ENCODE peak calls at places on chromosomes 11 and 22, in eight cellular contexts. Q is left ventricle myocardium inferior, W is SK-N-SH, M is heart left ventricle, B is fibroblast of mammary gland, K is AG10803, F is Panc1, Y is heart right ventricle. A is an unnamed sample.

GRCh38 chr11:66473167-66473566 is 6.5 kb downstream of the PELI3 start:
- DNase-seq in Q (no peak), W (no peak), M (no peak), B (no peak), K (no peak), F (no peak), Y (no peak), A (no peak)

GRCh38 chr11:88375927-88376470 is 38.5 kb upstream of the CTSC start:
- DNase-seq in Q (no peak), W (no peak), M (no peak), B (no peak), K (no peak), F (no peak), Y (no peak), A (no peak)

GRCh38 chr22:37223965-37224551 is 11.8 kb upstream of the SSTR3 start:
- DNase-seq in Q (no peak), W (no peak), M (no peak), B (no peak), K (no peak), F (no peak), Y (no peak), A (no peak)

GRCh38 chr11:61756452-61757212 is 4.2 kb downstream of the MYRF start:
- DNase-seq in Q (no peak), W (no peak), M (no peak), B (peak), K (no peak), F (no peak), Y (no peak), A (no peak)

GRCh38 chr22:19772673-19773469 is 12.3 kb downstream of the TBX1 start:
- DNase-seq in Q (no peak), W (no peak), M (no peak), B (no peak), K (no peak), F (no peak), Y (peak), A (no peak)

GRCh38 chr22:37340331-37341262 is 58.3 kb downstream of the CYTH4 start:
- DNase-seq in Q (no peak), W (no peak), M (no peak), B (no peak), K (no peak), F (no peak), Y (no peak), A (no peak)

GRCh38 chr11:33052241-33052640 is 12.9 kb downstream of the TCP11L1 start:
- DNase-seq in Q (no peak), W (no peak), M (no peak), B (no peak), K (no peak), F (no peak), Y (no peak), A (no peak)

GRCh38 chr22:45435544-45436139 is 22.1 kb downstream of the RIBC2 start:
- DNase-seq in Q (peak), W (peak), M (peak), B (peak), K (peak), F (peak), Y (peak), A (peak)

GRCh38 chr22:35311551-35311999 is 11.9 kb downstream of the TOM1 start:
- DNase-seq in Q (no peak), W (no peak), M (no peak), B (no peak), K (no peak), F (no peak), Y (no peak), A (no peak)

GRCh38 chr11:134366279-134366678 is 34.5 kb downstream of the GLB1L2 start:
- DNase-seq in Q (no peak), W (no peak), M (no peak), B (no peak), K (no peak), F (no peak), Y (no peak), A (no peak)

GRCh38 chr11:130945945-130946344 is 29.7 kb upstream of the SNX19 start:
- DNase-seq in Q (peak), W (no peak), M (peak), B (peak), K (peak), F (no peak), Y (peak), A (peak)

GRCh38 chr22:42368379-42369249 is 63.6 kb downstream of the NFAM1 start:
- DNase-seq in Q (peak), W (no peak), M (no peak), B (no peak), K (no peak), F (no peak), Y (no peak), A (no peak)

GRCh38 chr22:43345761-43346261 is 2.6 kb upstream of the SCUBE1 start:
- DNase-seq in Q (no peak), W (no peak), M (no peak), B (no peak), K (no peak), F (no peak), Y (no peak), A (no peak)

GRCh38 chr11:124762077-124762623 is at the start of gene ESAM:
- DNase-seq in Q (peak), W (peak), M (peak), B (no peak), K (no peak), F (no peak), Y (peak), A (no peak)

GRCh38 chr11:16958833-16959232 is 55.4 kb downstream of the PLEKHA7 start:
- DNase-seq in Q (no peak), W (no peak), M (no peak), B (no peak), K (no peak), F (no peak), Y (no peak), A (no peak)

GRCh38 chr11:76074178-76075112 is 131.9 kb downstream of the WNT11 start:
- DNase-seq in Q (no peak), W (no peak), M (no peak), B (peak), K (peak), F (no peak), Y (no peak), A (peak)

GRCh38 chr11:125952973-125953372 is 7.1 kb downstream of the VSIG10L2 start:
- DNase-seq in Q (peak), W (peak), M (no peak), B (peak), K (no peak), F (no peak), Y (peak), A (peak)

GRCh38 chr22:28600546-28601143 is 79.0 kb downstream of the TTC28 start:
- DNase-seq in Q (no peak), W (peak), M (no peak), B (peak), K (peak), F (no peak), Y (no peak), A (peak)

GRCh38 chr11:6300325-6300724 is 20.0 kb downstream of the CAVIN3 start:
- DNase-seq in Q (no peak), W (no peak), M (no peak), B (no peak), K (no peak), F (no peak), Y (no peak), A (no peak)

GRCh38 chr22:40746428-40747220 is 67.3 kb downstream of the MCHR1 start:
- DNase-seq in Q (no peak), W (no peak), M (no peak), B (peak), K (no peak), F (no peak), Y (no peak), A (no peak)

GRCh38 chr22:18000441-18001039 is 23.8 kb downstream of the MICAL3 start:
- DNase-seq in Q (no peak), W (peak), M (no peak), B (no peak), K (no peak), F (no peak), Y (no peak), A (peak)

GRCh38 chr11:109939176-109939810 is 153.9 kb upstream of the ZC3H12C start:
- DNase-seq in Q (no peak), W (peak), M (no peak), B (peak), K (peak), F (peak), Y (no peak), A (peak)

GRCh38 chr11:4672470-4672869 is 25.2 kb downstream of the OR51E2 start:
- DNase-seq in Q (no peak), W (no peak), M (no peak), B (no peak), K (no peak), F (no peak), Y (no peak), A (no peak)

GRCh38 chr22:33779243-33779642 is 141.0 kb downstream of the LARGE1 start:
- DNase-seq in Q (no peak), W (no peak), M (no peak), B (no peak), K (no peak), F (no peak), Y (no peak), A (no peak)

GRCh38 chr11:2777396-2777795 is 77.6 kb upstream of the KCNQ1OT1 start:
- DNase-seq in Q (peak), W (no peak), M (peak), B (no peak), K (peak), F (no peak), Y (no peak), A (peak)
- H3K4me3 ChIP-seq in Q (no peak), W (no peak), M (no peak), B (no peak), K (no peak), F (no peak), Y (no peak), A (no peak)

DNA sequence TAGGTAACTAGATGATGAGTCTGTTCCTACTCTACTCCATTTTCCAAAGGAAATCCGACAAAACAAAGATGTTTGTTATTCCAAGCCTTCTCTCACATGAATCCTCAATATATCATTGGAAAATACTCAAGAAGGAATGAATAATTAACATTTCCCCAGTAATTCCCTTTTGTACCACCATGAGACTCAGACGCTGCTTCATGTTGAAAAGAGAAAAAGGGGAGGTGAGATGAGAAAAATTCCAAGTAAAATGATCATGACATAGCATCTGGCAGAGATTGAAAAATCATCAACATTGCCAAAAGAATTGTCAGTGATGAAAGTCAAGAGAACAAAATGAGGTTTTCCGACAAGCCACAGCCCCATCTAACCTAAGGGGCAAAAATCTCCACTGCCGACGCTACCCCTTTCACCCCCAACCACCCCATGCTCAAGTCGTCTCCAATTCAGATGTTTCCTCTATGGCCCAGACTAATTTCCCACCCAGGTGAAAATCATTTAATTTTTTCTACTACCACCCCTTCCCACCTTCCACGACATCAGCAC is 1.3 kb downstream of the RAB6A start:
- DNase-seq in Q (no peak), W (peak), M (no peak), B (peak), K (peak), F (no peak), Y (no peak), A (peak)
- TF ChIP-seq CTCF in Q (no peak), W (peak), M (no peak), B (peak), K (peak), F (no peak), Y (no peak), A (peak)

GRCh38 chr11:45924036-45924915 is 1.8 kb downstream of the LARGE2 start:
- DNase-seq in Q (peak), W (no peak), M (no peak), B (no peak), K (no peak), F (no peak), Y (no peak), A (no peak)

GRCh38 chr11:45920531-45921477 is 1.7 kb upstream of the LARGE2 start:
- DNase-seq in Q (no peak), W (peak), M (no peak), B (no peak), K (no peak), F (no peak), Y (no peak), A (no peak)

GRCh38 chr11:45921561-45922424 is 663 bp upstream of the LARGE2 start:
- DNase-seq in Q (peak), W (peak), M (no peak), B (no peak), K (no peak), F (no peak), Y (no peak), A (no peak)

GRCh38 chr11:45924927-45925326 is 2.5 kb downstream of the LARGE2 start:
- DNase-seq in Q (no peak), W (no peak), M (no peak), B (no peak), K (no peak), F (no peak), Y (no peak), A (no peak)

DNA sequence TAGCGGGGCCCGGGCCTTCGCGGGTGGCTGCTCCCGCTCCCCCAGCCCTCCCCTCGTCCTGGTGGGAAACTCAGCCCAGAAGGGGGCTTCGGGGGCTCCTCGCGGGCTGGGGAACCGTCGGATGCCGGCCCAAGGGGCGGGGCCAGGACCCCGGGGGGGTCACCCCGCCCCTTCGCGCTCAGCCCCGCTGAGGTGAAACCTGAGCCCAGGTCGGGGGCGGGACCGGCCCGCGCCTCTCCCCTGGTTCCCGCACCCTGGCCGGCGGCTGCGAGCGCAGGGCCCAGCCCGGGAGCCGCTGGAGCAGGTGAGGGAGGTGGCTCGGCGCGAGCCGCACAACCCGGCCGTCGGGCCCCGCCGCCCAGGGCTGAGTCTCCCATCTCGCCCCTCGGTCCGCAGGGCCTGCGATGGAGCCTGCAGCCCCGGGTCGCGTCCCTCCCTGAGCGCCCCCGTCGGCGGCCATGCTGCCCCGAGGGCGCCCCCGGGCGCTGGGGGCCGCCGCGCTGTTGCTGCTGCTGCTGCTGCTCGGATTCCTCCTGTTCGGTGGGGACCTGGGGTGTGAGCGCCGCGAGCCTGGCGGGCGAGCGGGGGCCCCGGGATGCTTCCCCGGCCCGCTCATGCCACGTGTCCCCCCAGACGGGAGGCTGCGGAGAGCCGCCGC is at the start of gene LARGE2:
- DNase-seq in Q (peak), W (peak), M (no peak), B (no peak), K (no peak), F (no peak), Y (no peak), A (no peak)
- H3K4me3 ChIP-seq in Q (peak), W (no peak), M (peak), B (no peak), K (no peak), F (peak), Y (peak), A (no peak)

DNA sequence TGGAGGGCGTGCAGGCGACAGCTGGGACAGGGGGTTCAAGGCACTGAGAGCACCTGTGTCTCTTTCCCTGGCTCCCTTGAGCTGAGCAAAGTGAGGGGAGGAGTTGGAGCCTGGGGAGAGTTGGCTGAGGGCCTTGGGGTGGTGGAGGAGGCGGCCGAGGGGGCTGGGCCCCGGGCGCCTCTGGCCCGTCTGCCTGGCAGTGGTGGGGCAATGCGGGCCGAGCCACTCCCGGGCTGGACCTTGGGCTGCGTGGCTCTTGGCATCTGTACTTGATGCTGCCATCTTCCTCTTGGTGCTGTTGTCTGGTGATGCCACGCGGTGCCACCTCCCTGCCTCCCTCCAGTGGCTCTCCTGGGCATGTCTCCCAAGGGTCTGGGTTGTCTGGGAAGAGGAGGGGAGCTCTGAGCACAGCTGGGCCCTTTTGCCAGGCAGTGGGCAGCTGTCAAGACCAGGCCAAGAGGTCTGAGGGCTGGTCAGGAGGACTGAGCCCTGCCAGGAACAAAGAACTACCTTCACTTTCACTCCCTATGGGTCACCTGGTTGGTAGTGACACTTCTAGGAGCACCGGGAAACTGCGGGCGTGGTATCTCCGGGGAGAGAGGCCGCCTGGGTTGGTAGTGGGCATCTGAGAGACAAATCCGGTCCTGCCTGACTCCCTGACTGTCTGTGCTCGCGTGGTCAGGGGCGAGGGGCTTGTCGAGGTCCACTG is 1.3 kb downstream of the GRIK4 start:
- DNase-seq in Q (no peak), W (peak), M (no peak), B (no peak), K (no peak), F (no peak), Y (no peak), A (no peak)
- TF ChIP-seq CTCF in Q (no peak), W (no peak), M (no peak), B (no peak), K (no peak), F (no peak), Y (no peak), A (no peak)

GRCh38 chr11:25423436-25424184 is 908.3 kb upstream of the ANO3 start:
- DNase-seq in Q (no peak), W (no peak), M (no peak), B (peak), K (no peak), F (no peak), Y (no peak), A (peak)
- H3K4me3 ChIP-seq in Q (no peak), W (no peak), M (no peak), B (no peak), K (no peak), F (no peak), Y (no peak), A (no peak)

DNA sequence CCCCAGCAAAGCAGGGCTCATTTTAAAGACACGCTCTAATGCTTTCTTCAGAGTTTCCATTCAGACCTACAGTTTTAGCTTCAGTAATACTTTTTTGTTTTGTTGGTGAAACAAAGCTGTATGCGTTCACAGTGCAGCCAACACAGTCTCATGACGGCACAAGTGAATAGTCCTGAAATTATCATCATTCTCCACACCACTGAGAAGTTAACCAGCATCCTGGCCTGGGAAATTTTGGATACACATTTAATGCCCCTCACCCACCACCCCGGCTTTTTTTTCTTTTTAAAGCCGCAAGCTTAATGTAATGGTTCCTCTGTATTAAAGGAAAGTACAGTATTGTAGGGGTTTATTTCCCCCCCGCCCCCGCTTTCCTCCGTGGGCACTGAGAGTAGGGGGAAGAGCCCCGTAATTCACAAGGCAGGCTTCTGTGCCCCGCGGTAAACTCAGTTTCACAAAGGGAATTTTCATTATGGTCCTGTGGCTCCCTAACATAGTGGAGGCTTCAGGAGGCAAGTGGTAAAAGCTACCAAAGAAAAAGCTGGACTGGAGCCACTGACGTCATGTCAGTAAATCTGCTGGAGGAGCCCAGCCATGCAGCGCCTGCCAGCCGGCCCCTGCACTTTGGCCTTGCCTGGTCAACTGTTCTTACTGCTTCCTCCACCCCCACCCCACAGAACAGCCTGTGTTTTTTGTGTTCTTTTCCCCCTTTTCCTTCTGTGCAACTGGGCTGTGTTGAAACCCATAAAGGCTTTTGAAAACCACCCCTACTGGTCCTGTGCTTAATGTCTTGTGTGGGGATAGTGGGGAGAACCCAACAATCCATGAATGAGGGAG is 18.2 kb downstream of the TEAD1 start:
- DNase-seq in Q (peak), W (peak), M (peak), B (peak), K (peak), F (peak), Y (peak), A (peak)
- TF ChIP-seq CTCF in Q (no peak), W (no peak), M (no peak), B (no peak), K (no peak), F (no peak), Y (no peak), A (no peak)

GRCh38 chr11:112290462-112290894 is 29.8 kb upstream of the PLET1 start:
- DNase-seq in Q (no peak), W (no peak), M (no peak), B (no peak), K (no peak), F (no peak), Y (no peak), A (peak)
- H3K4me3 ChIP-seq in Q (peak), W (peak), M (peak), B (peak), K (peak), F (peak), Y (peak), A (peak)